ENCODE peak calls at places on chromosomes 6 and 20, in four cellular contexts. C, J, S and I are unnamed samples.

GRCh38 chr6:165877192-165877591 is 214.2 kb upstream of the PDE10A start:
- DNase-seq in C (no peak), J (no peak), S (no peak), I (no peak)

GRCh38 chr6:149259753-149260152 is 57.8 kb upstream of the TAB2 start:
- DNase-seq in C (no peak), J (no peak), S (no peak), I (no peak)

GRCh38 chr20:37381621-37382538 is 35.9 kb downstream of the SRC start:
- DNase-seq in C (no peak), J (peak), S (no peak), I (no peak)

GRCh38 chr6:150624199-150624598 is 24.5 kb downstream of the PLEKHG1 start:
- DNase-seq in C (no peak), J (no peak), S (no peak), I (no peak)

GRCh38 chr20:52259295-52259694 is 67.7 kb upstream of the ZFP64 start:
- DNase-seq in C (no peak), J (no peak), S (no peak), I (no peak)

GRCh38 chr6:19327684-19328083 is 509.5 kb upstream of the ID4 start:
- DNase-seq in C (no peak), J (no peak), S (no peak), I (no peak)

GRCh38 chr20:62780696-62781095 is 15.6 kb upstream of the MRGBP start:
- DNase-seq in C (no peak), J (no peak), S (no peak), I (no peak)

GRCh38 chr6:134307074-134307473 is 10.8 kb downstream of the SGK1 start:
- DNase-seq in C (no peak), J (no peak), S (no peak), I (no peak)

GRCh38 chr6:44256291-44257006 is 879 bp downstream of the SLC35B2 start:
- DNase-seq in C (no peak), J (no peak), S (no peak), I (no peak)

GRCh38 chr6:76247527-76247926 is 175.1 kb upstream of the IMPG1 start:
- DNase-seq in C (no peak), J (no peak), S (no peak), I (no peak)

GRCh38 chr20:62740286-62741141 is 31.9 kb downstream of the NTSR1 start:
- DNase-seq in C (peak), J (peak), S (no peak), I (peak)

GRCh38 chr20:44559302-44559701 is 23.1 kb upstream of the PKIG start:
- DNase-seq in C (no peak), J (no peak), S (no peak), I (no peak)

GRCh38 chr6:85049282-85049681 is 284.9 kb upstream of the TBX18 start:
- DNase-seq in C (no peak), J (no peak), S (no peak), I (no peak)

GRCh38 chr6:132713355-132714134 is at the start of gene VNN1:
- DNase-seq in C (no peak), J (no peak), S (no peak), I (no peak)
- TF ChIP-seq HDAC6 in C (no peak), J (no peak), S (no peak), I (no peak)

DNA sequence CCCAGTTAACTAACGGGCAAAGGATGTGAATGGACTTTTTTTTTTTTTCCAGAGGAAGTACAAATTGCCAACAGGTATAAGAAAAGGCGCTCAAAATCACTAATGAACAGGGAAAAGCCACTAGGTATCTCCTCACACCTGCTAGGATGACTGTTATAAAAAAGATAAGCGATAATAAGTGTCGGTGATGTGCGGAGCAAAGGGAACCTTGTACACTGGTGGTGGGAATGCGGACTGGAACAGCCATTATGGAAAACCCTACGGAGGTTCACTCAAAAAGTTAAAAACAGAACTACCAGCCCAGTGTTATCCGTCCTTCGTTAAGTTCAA is 787 bp upstream of the RAB32 start:
- DNase-seq in C (no peak), J (no peak), S (no peak), I (no peak)
- TF ChIP-seq HDAC6 in C (no peak), J (no peak), S (no peak), I (no peak)

GRCh38 chr20:47173596-47174216 is 182.8 kb downstream of the ZMYND8 start:
- DNase-seq in C (no peak), J (no peak), S (no peak), I (no peak)
- TF ChIP-seq HDAC6 in C (no peak), J (no peak), S (no peak), I (no peak)

DNA sequence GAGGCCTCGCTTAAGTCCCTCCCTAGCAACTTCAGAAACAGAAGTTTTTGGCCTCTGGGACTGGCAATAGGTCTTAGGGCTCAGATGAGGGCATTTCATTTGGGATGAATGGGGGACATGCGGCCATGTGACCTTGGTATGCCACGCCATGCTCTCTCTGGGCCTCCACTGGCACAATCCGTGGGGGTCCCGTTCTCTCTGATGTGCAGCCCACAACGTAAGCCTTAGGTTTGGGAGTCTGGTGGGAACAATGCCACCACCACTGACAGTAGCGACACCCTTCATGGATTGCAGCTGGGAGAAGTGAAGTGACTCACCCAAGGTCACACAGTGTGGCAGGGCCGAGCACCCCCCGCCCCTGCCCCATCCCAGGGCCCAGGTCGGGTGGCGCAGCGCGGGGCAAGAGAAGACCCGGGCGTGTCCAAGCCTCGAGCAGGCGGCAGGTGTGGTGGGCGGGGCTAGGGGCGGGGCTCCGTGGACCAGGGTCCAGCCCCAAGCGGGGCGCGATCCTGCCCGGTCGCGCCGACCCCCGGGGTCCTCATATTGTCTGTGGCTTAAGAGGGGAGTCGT is 864 bp upstream of the CEBPB start:
- DNase-seq in C (peak), J (peak), S (no peak), I (no peak)
- TF ChIP-seq HDAC6 in C (no peak), J (no peak), S (no peak), I (no peak)

GRCh38 chr20:48667889-48668413 is 159.8 kb downstream of the PREX1 start:
- DNase-seq in C (no peak), J (peak), S (no peak), I (no peak)
- TF ChIP-seq HDAC6 in C (no peak), J (no peak), S (no peak), I (no peak)

DNA sequence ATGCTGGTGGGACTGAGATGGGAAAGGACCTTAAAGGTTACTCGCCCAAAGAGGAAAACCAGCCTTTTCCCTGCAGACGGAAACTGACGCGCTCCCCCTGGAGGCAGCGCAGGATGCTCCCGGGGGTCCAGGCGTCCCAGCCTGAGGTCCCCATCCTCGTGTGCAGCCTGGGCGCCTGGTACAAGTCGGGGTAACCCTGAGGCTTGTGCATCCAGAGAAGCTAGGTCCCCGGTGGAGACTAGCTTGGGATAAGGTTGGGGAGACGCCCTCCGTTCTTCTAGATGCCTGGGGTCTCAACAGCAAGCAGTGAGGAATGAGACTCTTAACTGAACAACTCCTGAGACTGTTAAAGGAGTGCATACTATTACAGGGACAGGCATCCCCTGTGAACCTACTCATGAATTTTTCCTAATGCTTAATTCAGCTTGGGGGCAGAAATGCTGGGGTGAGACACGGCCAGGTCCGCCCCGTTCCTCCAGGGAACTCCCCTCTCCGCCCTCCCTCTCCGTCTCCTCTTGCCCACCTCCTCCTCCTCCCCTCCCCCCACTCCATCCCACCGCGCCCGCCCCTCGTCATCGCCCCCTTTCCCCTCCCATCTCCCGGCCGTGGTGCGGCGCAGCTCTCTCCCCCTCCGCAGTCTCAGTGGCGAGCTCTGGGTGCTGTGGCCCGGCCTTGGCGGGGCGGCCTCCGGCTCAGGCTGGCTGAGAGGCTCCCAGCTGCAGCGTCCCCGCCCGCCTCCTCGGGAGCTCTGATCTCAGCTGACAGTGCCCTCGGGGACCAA is at the start of gene PRSS35:
- DNase-seq in C (peak), J (peak), S (peak), I (no peak)
- TF ChIP-seq HDAC6 in C (no peak), J (no peak), S (no peak), I (no peak)